ENCODE peak calls at places on chromosome 19, in seven cellular contexts. K is cardiac muscle cell, F is uterus, D is neural progenitor cell, T is breast epithelium, B is stomach, L is heart right ventricle. V is an unnamed sample. For H3K4me1 and H3K27me3, the result is how much of the 10 kb centered on the place peaks cover.

GRCh38 chr19:38004505-38005223 is 97.7 kb downstream of the SIPA1L3 start:
- DNase-seq in D (peak), B (peak), T (peak), K (peak), F (peak), L (peak), V (peak)

GRCh38 chr19:58325623-58326022 is 1.2 kb upstream of the ZSCAN22 start:
- DNase-seq in D (no peak), B (no peak), K (no peak), L (no peak), F (no peak), T (no peak), V (no peak)

GRCh38 chr19:34373601-34374288 is 8.7 kb downstream of the GPI start:
- DNase-seq in F (no peak), D (no peak), L (no peak), T (no peak), B (no peak), K (no peak), V (no peak)

GRCh38 chr19:771332-771785 is 20.4 kb downstream of the MISP start:
- DNase-seq in F (no peak), D (peak), L (peak), T (no peak), B (no peak), K (peak), V (peak)

GRCh38 chr19:28632357-28633076 is 580.4 kb downstream of the UQCRFS1 start:
- DNase-seq in B (no peak), T (no peak), L (no peak), F (no peak), K (no peak), D (no peak), V (no peak)

GRCh38 chr19:51572415-51572814 is 1.3 kb downstream of the ZNF175 start:
- DNase-seq in F (no peak), K (no peak), L (no peak), D (no peak), T (no peak), B (no peak), V (no peak)

GRCh38 chr19:43668406-43669158 is 1.4 kb downstream of the PLAUR start:
- DNase-seq in F (peak), K (peak), T (peak), B (peak), L (peak), D (peak), V (peak)

GRCh38 chr19:1417145-1417544 is 9.8 kb downstream of the DAZAP1 start:
- DNase-seq in L (no peak), F (peak), T (no peak), B (no peak), K (no peak), D (no peak), V (no peak)

GRCh38 chr19:3034194-3034844 is 5.2 kb upstream of the TLE2 start:
- DNase-seq in T (no peak), K (no peak), F (no peak), L (no peak), D (peak), B (no peak), V (no peak)

GRCh38 chr19:11797491-11797890 is 832 bp upstream of the ZNF491 start:
- DNase-seq in K (peak), T (peak), F (peak), B (peak), L (peak), D (peak), V (peak)

GRCh38 chr19:2270572-2271515 is 11.1 kb downstream of the PEAK3 start:
- DNase-seq in T (peak), F (peak), B (peak), L (peak), D (peak), K (peak), V (peak)

GRCh38 chr19:41746593-41747227 is 8.6 kb upstream of the CEACAM6 start:
- DNase-seq in B (peak), T (no peak), D (peak), F (no peak), K (no peak), L (no peak), V (peak)

GRCh38 chr19:34173145-34173956 is 1.0 kb downstream of the LSM14A start:
- DNase-seq in D (peak), K (peak), F (peak), T (peak), L (no peak), B (peak), V (peak)

GRCh38 chr19:54154603-54155345 is 4.7 kb downstream of the LENG1 start:
- DNase-seq in D (no peak), L (no peak), K (no peak), T (no peak), F (no peak), B (no peak), V (no peak)

GRCh38 chr19:3098515-3099346 is 4.6 kb downstream of the GNA11 start:
- DNase-seq in D (no peak), K (no peak), L (peak), T (no peak), B (peak), F (peak), V (no peak)

GRCh38 chr19:1311543-1312091 is 25.9 kb downstream of the EFNA2 start:
- DNase-seq in K (no peak), T (no peak), D (peak), L (no peak), B (no peak), F (no peak), V (no peak)

GRCh38 chr19:21020298-21021227 is at the start of gene ZNF430:
- DNase-seq in B (peak), D (peak), K (peak), F (peak), T (peak), L (peak), V (peak)

GRCh38 chr19:37977992-37978391 is 71.0 kb downstream of the SIPA1L3 start:
- DNase-seq in D (peak), L (no peak), T (peak), F (no peak), K (no peak), B (no peak), V (no peak)

GRCh38 chr19:44648536-44649370 is 5.0 kb downstream of the PVR start:
- DNase-seq in T (no peak), F (no peak), B (no peak), D (no peak), K (no peak), L (no peak), V (no peak)

GRCh38 chr19:16342002-16342715 is 17.5 kb downstream of the KLF2 start:
- DNase-seq in K (no peak), B (no peak), T (no peak), D (no peak), F (no peak), L (no peak), V (no peak)

DNA sequence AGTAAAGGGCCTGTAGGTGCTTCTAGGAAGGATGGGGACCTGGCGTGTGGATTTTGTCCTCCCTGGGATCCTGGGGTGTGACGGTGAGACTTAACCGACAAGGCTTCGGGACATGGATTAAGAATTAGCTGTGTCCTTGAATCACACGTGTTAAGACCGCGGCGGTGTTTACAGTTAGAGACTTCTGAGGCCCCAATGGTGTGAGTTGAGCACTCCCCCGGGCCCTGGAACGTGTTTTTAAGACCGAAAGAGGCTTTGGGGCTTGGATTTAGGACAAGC is 1.3 kb upstream of the SLC27A1 start:
- DNase-seq in T (no peak), F (no peak), L (no peak), K (no peak), B (no peak), D (no peak), V (no peak)
- H3K4me1 ChIP-seq in T (under half), F (under half), L (under half), K (under half), B (half or more), D (under half), V (under half)

DNA sequence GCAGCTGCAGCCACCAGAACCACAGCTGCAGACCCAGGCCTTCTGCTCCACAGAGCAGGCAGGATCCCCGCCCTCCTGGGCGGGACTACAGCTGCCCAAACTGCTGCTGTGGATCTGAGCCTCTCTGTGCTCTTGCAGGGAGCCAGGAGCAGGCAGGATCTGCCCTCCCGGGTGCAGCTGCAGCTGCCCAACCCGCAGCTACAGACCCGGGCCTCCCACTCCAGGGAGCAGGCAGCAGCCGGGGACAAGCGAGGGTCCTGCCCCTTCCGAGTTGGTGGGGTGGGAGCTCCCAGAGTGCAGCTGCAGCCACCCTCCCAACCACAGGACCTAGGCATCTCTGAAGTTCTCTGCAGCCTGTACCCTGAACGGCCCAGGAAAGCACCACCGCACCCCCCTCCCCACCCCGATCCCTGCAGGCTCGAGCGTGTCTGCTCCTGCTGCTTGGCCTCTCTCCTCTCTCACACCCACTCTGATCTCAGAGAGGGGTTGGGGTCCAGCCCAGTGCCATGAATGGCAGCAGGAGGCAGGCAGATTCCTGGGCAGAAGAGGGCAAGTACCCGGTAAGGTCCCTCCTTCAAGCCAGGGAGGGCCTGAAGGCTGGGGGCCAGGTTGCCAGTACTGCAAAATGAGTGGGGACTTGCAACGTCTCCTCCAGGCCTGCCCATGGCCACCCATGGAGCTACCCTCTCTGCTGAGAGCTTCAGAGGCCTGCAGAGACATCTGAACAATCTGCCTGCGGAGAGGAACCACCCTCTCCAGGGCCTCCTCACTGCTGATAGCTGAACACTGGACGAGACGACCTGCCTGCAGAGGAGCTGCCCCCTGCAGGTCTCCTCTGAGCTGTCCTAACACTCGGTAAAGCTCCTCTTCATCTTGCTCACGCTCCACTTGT is 16.4 kb upstream of the EMP3 start:
- DNase-seq in T (no peak), K (peak), F (no peak), B (no peak), D (peak), L (no peak), V (peak)
- TF ChIP-seq CTCF in T (no peak), K (peak), F (no peak), B (no peak), D (peak), L (no peak), V (peak)

DNA sequence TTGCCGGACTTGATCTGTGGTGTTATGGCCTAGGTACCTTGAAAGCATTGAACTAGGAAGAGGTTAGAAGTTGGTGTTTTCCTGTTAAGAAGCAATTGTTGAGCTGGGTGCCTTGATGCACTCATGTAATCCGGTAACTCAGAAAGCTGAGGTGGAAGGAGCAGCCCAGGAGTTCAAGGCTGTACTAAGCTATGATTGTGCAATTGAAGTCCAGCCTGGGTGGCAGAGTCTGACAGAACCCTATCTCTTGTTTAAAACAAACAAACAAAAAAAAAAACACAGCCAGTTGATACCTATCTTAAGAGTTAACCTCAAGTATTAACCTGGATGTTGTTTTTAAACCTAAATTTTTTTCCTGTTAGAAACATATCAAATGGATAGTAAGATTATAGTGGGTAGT is 19.3 kb downstream of the SAFB start:
- DNase-seq in K (no peak), F (no peak), D (no peak), B (peak), T (no peak), L (no peak), V (no peak)
- H3K27me3 ChIP-seq in K (under half), F (under half), D (under half), B (under half), T (under half), L (under half), V (under half)

GRCh38 chr19:30133803-30134202 is 191.8 kb downstream of the URI1 start:
- DNase-seq in F (no peak), B (no peak), K (no peak), D (no peak), L (no peak), T (no peak), V (no peak)
- H3K4me1 ChIP-seq in F (under half), B (under half), K (under half), D (under half), L (under half), T (under half), V (under half)

DNA sequence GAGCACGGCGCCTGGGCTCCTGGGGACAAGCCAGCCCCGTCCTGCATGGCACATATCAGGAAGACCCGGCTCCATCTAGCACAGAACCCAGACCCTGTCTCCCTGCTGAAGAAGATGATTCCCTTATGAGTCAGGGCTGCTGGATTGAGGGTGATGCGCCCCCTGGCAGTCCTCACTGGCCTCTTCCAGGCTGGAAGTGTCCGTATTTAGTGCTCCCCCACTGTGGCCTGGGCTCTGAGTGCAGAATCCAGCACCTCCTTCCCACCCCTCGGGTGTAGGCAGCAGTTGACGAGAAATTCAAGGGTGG is 14.9 kb downstream of the COMP start:
- DNase-seq in T (no peak), L (no peak), F (no peak), B (no peak), D (no peak), K (no peak), V (no peak)
- TF ChIP-seq CTCF in T (no peak), L (no peak), F (no peak), B (no peak), D (peak), K (peak), V (peak)

V was measured in endodermal cell.